ENCODE peak calls at places on chromosomes 5 and 9, in eight cellular contexts. W, F, H, C, N, U, B and L are unnamed samples.

GRCh38 chr5:147780924-147781530 is 1.5 kb downstream of the JAKMIP2 start:
- DNase-seq in W (no peak), F (no peak), H (no peak), C (no peak), N (no peak), U (peak; percentile 64), B (no peak), L (no peak)

GRCh38 chr5:149475777-149476176 is 75.5 kb downstream of the CSNK1A1 start:
- DNase-seq in W (no peak), F (no peak), H (no peak), C (no peak), N (no peak), U (no peak), B (no peak), L (no peak)

GRCh38 chr9:36575411-36575882 is 2.8 kb downstream of the MELK start:
- DNase-seq in W (no peak), F (no peak), H (no peak), C (no peak), N (peak; percentile 56), U (no peak), B (no peak), L (no peak)

GRCh38 chr5:9924614-9925013 is 294.5 kb upstream of the TAS2R1 start:
- DNase-seq in W (no peak), F (no peak), H (no peak), C (peak; percentile 15), N (peak; percentile 99), U (no peak), B (no peak), L (no peak)

GRCh38 chr5:72957337-72957736 is 1.5 kb downstream of the FCHO2 start:
- DNase-seq in W (no peak), F (no peak), H (no peak), C (no peak), N (no peak), U (no peak), B (no peak), L (no peak)

GRCh38 chr5:112289465-112289864 is 129.6 kb downstream of the EPB41L4A start:
- DNase-seq in W (no peak), F (no peak), H (no peak), C (no peak), N (no peak), U (no peak), B (no peak), L (no peak)

GRCh38 chr5:172370648-172371248 is 83.6 kb downstream of the SH3PXD2B start:
- DNase-seq in W (no peak), F (peak; percentile 50), H (no peak), C (peak; percentile 12), N (peak; percentile 47), U (peak; percentile 11), B (no peak), L (no peak)

GRCh38 chr5:170623576-170624181 is 119.9 kb downstream of the KCNIP1 start:
- DNase-seq in W (no peak), F (peak; percentile 34), H (no peak), C (no peak), N (peak; percentile 37), U (peak; percentile 41), B (no peak), L (peak; percentile 79)